ENCODE peak calls at places on chromosomes 2 and 18, in eight cellular contexts. One of them, this sample, is unnamed.

GRCh38 chr2:207143474-207144190 is 22.1 kb downstream of the KLF7 start:
- DNase-seq in Right ventricle myocardium inferior: peak; percentile 91
- DNase-seq in frontal cortex: no peak
- DNase-seq in HCT116: no peak
- DNase-seq in NCI-H1417: peak; percentile 70
- DNase-seq in T follicular helper cell: peak; percentile 25
- DNase-seq in colonic mucosa: peak; percentile 52
- DNase-seq in stomach: peak; percentile 39
- DNase-seq in this sample: peak; percentile 53

GRCh38 chr2:113248997-113249770 is 29.5 kb downstream of the PAX8 start:
- DNase-seq in Right ventricle myocardium inferior: peak; percentile 88
- DNase-seq in colonic mucosa: peak; percentile 86
- DNase-seq in frontal cortex: peak; percentile 82
- DNase-seq in T follicular helper cell: peak; percentile 69
- DNase-seq in stomach: peak; percentile 88
- DNase-seq in NCI-H1417: peak; percentile 30
- DNase-seq in HCT116: peak; percentile 51
- DNase-seq in this sample: peak; percentile 77

GRCh38 chr2:234031207-234031606 is 19.3 kb upstream of the SPP2 start:
- DNase-seq in colonic mucosa: no peak
- DNase-seq in HCT116: no peak
- DNase-seq in frontal cortex: no peak
- DNase-seq in Right ventricle myocardium inferior: no peak
- DNase-seq in T follicular helper cell: no peak
- DNase-seq in NCI-H1417: no peak
- DNase-seq in stomach: no peak
- DNase-seq in this sample: no peak

GRCh38 chr2:134926231-134926931 is 7.8 kb downstream of the CCNT2 start:
- DNase-seq in T follicular helper cell: no peak
- DNase-seq in Right ventricle myocardium inferior: no peak
- DNase-seq in HCT116: no peak
- DNase-seq in frontal cortex: no peak
- DNase-seq in NCI-H1417: no peak
- DNase-seq in colonic mucosa: no peak
- DNase-seq in stomach: no peak
- DNase-seq in this sample: no peak

GRCh38 chr18:46398625-46399024 is 258.4 kb downstream of the LOXHD1 start:
- DNase-seq in Right ventricle myocardium inferior: no peak
- DNase-seq in frontal cortex: no peak
- DNase-seq in stomach: no peak
- DNase-seq in T follicular helper cell: no peak
- DNase-seq in NCI-H1417: peak; percentile 58
- DNase-seq in HCT116: no peak
- DNase-seq in colonic mucosa: no peak
- DNase-seq in this sample: no peak

GRCh38 chr2:220127857-220128256 is 500.4 kb downstream of the SLC4A3 start:
- DNase-seq in frontal cortex: no peak
- DNase-seq in T follicular helper cell: no peak
- DNase-seq in colonic mucosa: no peak
- DNase-seq in stomach: no peak
- DNase-seq in HCT116: no peak
- DNase-seq in NCI-H1417: no peak
- DNase-seq in Right ventricle myocardium inferior: no peak
- DNase-seq in this sample: no peak

GRCh38 chr2:212538156-212539144 is at the start of gene ERBB4:
- DNase-seq in colonic mucosa: no peak
- DNase-seq in Right ventricle myocardium inferior: peak; percentile 53
- DNase-seq in T follicular helper cell: no peak
- DNase-seq in stomach: peak; percentile 32
- DNase-seq in HCT116: no peak
- DNase-seq in frontal cortex: peak; percentile 16
- DNase-seq in NCI-H1417: no peak
- DNase-seq in this sample: peak; percentile 43

GRCh38 chr2:85911836-85912692 is 23.3 kb upstream of the ST3GAL5 start:
- DNase-seq in colonic mucosa: no peak
- DNase-seq in frontal cortex: no peak
- DNase-seq in NCI-H1417: no peak
- DNase-seq in stomach: no peak
- DNase-seq in HCT116: no peak
- DNase-seq in Right ventricle myocardium inferior: no peak
- DNase-seq in T follicular helper cell: no peak
- DNase-seq in this sample: no peak

GRCh38 chr2:200797242-200797770 is 14.4 kb upstream of the BZW1 start:
- DNase-seq in colonic mucosa: no peak
- DNase-seq in Right ventricle myocardium inferior: no peak
- DNase-seq in T follicular helper cell: no peak
- DNase-seq in frontal cortex: no peak
- DNase-seq in NCI-H1417: no peak
- DNase-seq in stomach: peak; percentile 33
- DNase-seq in HCT116: no peak
- DNase-seq in this sample: no peak

GRCh38 chr2:174972924-174973323 is 32.3 kb downstream of the CHN1 start:
- DNase-seq in T follicular helper cell: no peak
- DNase-seq in NCI-H1417: no peak
- DNase-seq in colonic mucosa: no peak
- DNase-seq in HCT116: no peak
- DNase-seq in frontal cortex: no peak
- DNase-seq in Right ventricle myocardium inferior: no peak
- DNase-seq in stomach: no peak
- DNase-seq in this sample: no peak

GRCh38 chr18:59742325-59743111 is 45.3 kb upstream of the CCBE1 start:
- DNase-seq in T follicular helper cell: no peak
- DNase-seq in colonic mucosa: no peak
- DNase-seq in frontal cortex: no peak
- DNase-seq in stomach: no peak
- DNase-seq in Right ventricle myocardium inferior: no peak
- DNase-seq in HCT116: no peak
- DNase-seq in NCI-H1417: peak; percentile 70
- DNase-seq in this sample: no peak

GRCh38 chr2:119712571-119712970 is 33.6 kb downstream of the TMEM177 start:
- DNase-seq in frontal cortex: no peak
- DNase-seq in T follicular helper cell: no peak
- DNase-seq in Right ventricle myocardium inferior: no peak
- DNase-seq in NCI-H1417: no peak
- DNase-seq in HCT116: no peak
- DNase-seq in colonic mucosa: no peak
- DNase-seq in stomach: no peak
- DNase-seq in this sample: no peak

GRCh38 chr2:102256874-102257462 is 54.4 kb upstream of the IL1RL1 start:
- DNase-seq in stomach: no peak
- DNase-seq in T follicular helper cell: no peak
- DNase-seq in Right ventricle myocardium inferior: no peak
- DNase-seq in NCI-H1417: no peak
- DNase-seq in frontal cortex: no peak
- DNase-seq in colonic mucosa: no peak
- DNase-seq in HCT116: no peak
- DNase-seq in this sample: no peak